ENCODE peak calls at places on chromosome 1, in ten cellular contexts. L, O, I, D, T, F, E, P, U and Z are unnamed samples.

GRCh38 chr1:11647333-11647732 is 6.9 kb downstream of the FBXO2 start:
- DNase-seq in L (no peak), O (no peak), I (no peak), D (no peak), T (no peak), F (no peak), E (no peak), P (no peak), U (no peak), Z (no peak)

GRCh38 chr1:21674957-21675356 is 5.8 kb upstream of the RAP1GAP start:
- DNase-seq in L (no peak), O (no peak), I (no peak), D (no peak), T (no peak), F (no peak), E (no peak), P (no peak), U (no peak), Z (no peak)

GRCh38 chr1:172895050-172895460 is 155.7 kb downstream of the TNFSF18 start:
- DNase-seq in L (no peak), O (no peak), I (peak; percentile 29), D (peak; percentile 52), T (no peak), F (no peak), E (no peak), P (no peak), U (peak; percentile 75), Z (no peak)

GRCh38 chr1:236069796-236070195 is 4.9 kb upstream of the NID1 start:
- DNase-seq in L (no peak), O (no peak), I (no peak), D (no peak), T (no peak), F (no peak), E (no peak), P (no peak), U (no peak), Z (no peak)

GRCh38 chr1:91744973-91745648 is 140.8 kb downstream of the TGFBR3 start:
- DNase-seq in L (no peak), O (no peak), I (no peak), D (peak; percentile 47), T (no peak), F (no peak), E (no peak), P (peak; percentile 36), U (no peak), Z (peak; percentile 83)

GRCh38 chr1:1399870-1400575 is 888 bp upstream of the CCNL2 start:
- DNase-seq in L (no peak), O (no peak), I (no peak), D (peak; percentile 26), T (no peak), F (no peak), E (peak; percentile 65), P (no peak), U (peak; percentile 57), Z (no peak)

GRCh38 chr1:23634840-23635642 is 56.6 kb upstream of the RPL11 start:
- DNase-seq in L (peak; percentile 88), O (peak; percentile 50), I (peak; percentile 49), D (peak; percentile 81), T (peak; percentile 67), F (no peak), E (peak; percentile 87), P (peak; percentile 66), U (peak; percentile 83), Z (peak; percentile 46)

GRCh38 chr1:84944767-84945486 is 51.9 kb upstream of the LPAR3 start:
- DNase-seq in L (peak; percentile 74), O (peak; percentile 73), I (peak; percentile 66), D (peak; percentile 95), T (peak; percentile 94), F (no peak), E (peak; percentile 85), P (peak; percentile 93), U (peak; percentile 94), Z (peak; percentile 85)

GRCh38 chr1:190453550-190453949 is 24.1 kb downstream of the BRINP3 start:
- DNase-seq in L (peak; percentile 16), O (no peak), I (no peak), D (peak; percentile 32), T (no peak), F (no peak), E (no peak), P (peak; percentile 4), U (no peak), Z (no peak)
- TF ChIP-seq CTCF in L (no peak), O (no peak), I (no peak), D (no peak), T (peak; percentile 28), F (peak; percentile 23), E (no peak), P (no peak), U (no peak), Z (no peak)

DNA sequence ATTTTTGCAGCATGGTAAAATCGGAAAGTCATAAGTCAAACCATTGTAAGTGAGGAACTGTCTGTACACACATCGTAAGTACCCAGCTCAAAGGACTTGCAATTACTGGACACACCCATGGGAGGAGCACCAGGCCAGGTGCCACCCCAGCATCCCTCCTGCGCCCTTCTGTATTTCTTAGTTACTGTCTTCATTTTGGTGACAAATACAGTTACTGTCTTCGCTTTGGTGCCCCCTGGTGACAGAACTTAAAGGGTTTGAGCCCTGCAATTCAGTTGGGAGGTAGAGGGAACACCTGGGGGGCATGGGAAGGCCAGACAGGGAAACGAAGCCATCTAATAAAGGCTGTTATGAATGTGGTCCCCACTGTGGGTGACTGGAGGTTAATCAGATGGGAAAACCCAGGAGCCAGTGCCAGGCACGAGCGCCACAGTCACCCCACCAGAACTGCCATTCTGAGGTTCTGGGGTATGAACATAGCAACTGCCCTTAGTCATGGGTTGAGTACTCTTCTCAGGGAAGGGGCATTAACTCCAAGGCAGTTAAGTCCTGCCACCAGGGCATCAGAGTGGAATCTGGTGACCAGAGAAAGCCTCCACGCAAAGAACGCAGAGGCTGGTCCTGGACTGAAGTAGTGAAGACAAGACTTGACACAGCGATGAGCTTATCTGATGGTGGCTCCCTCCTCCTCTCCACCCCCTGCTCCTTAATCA is 612.9 kb downstream of the PTPRU start:
- DNase-seq in L (peak; percentile 26), O (no peak), I (no peak), D (peak; percentile 32), T (peak; percentile 7), F (no peak), E (peak; percentile 88), P (peak; percentile 40), U (peak; percentile 64), Z (peak; percentile 4)
- TF ChIP-seq CTCF in L (peak; percentile 43), O (peak; percentile 63), I (no peak), D (peak; percentile 32), T (peak; percentile 77), F (peak; percentile 65), E (peak; percentile 80), P (peak; percentile 54), U (peak; percentile 48), Z (peak; percentile 51)

GRCh38 chr1:16503494-16503893 is 10.6 kb downstream of the RNU1-1 start:
- DNase-seq in L (no peak), O (no peak), I (no peak), D (no peak), T (no peak), F (no peak), E (no peak), P (no peak), U (no peak), Z (no peak)

GRCh38 chr1:16498573-16499359 is 15.3 kb downstream of the RNU1-1 start:
- DNase-seq in L (peak; percentile 86), O (peak; percentile 20), I (peak; percentile 93), D (peak; percentile 82), T (no peak), F (peak; percentile 94), E (peak; percentile 97), P (peak; percentile 74), U (peak; percentile 87), Z (peak; percentile 57)
- TF ChIP-seq CTCF in L (peak; percentile 5), O (no peak), I (no peak), D (no peak), T (no peak), F (peak; percentile 38), E (peak; percentile 50), P (no peak), U (peak; percentile 10), Z (no peak)

GRCh38 chr1:185652348-185652747 is 81.8 kb upstream of the HMCN1 start:
- DNase-seq in L (no peak), O (no peak), I (no peak), D (peak; percentile 10), T (no peak), F (no peak), E (no peak), P (peak; percentile 20), U (peak; percentile 17), Z (no peak)
- TF ChIP-seq CTCF in L (no peak), O (peak; percentile 13), I (no peak), D (peak; percentile 14), T (peak; percentile 40), F (no peak), E (peak; percentile 60), P (peak; percentile 20), U (peak; percentile 12), Z (no peak)

GRCh38 chr1:231170875-231171274 is 9.0 kb downstream of the TRIM67 start:
- DNase-seq in L (no peak), O (no peak), I (no peak), D (no peak), T (no peak), F (no peak), E (peak; percentile 63), P (no peak), U (no peak), Z (no peak)
- TF ChIP-seq CTCF in L (no peak), O (no peak), I (no peak), D (no peak), T (peak; percentile 36), F (peak; percentile 50), E (peak; percentile 79), P (no peak), U (peak; percentile 3), Z (no peak)

DNA sequence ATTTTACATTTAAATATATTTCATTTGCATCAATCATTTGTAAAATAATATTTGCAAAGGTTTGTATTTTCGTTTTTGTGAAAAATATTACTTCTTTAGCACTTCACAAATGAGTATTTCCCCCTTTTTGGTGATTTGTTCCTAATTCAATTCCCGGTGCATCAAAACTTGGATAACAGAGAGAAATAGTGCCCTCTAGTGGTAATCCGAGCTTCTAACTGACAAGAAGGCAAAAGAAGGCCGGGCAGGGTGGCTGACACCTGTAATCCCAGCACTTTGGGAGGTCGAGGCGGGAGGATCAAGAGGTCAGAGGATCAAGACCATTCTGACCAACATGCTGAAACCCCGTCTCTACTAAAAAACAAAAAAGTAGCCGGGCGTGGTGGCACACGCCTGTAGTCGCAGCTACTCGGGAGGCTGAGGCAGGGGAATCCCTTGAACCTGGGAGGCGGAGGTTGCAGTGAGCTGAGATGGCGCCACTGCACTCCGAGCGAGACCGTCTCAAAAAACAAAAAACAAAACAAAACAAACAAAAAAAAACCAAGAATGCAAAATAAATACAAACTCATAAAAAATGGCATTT is 137.7 kb downstream of the COL11A1 start:
- DNase-seq in L (peak; percentile 41), O (peak; percentile 39), I (no peak), D (peak; percentile 78), T (peak; percentile 8), F (no peak), E (peak; percentile 62), P (peak; percentile 76), U (peak; percentile 70), Z (peak; percentile 30)
- TF ChIP-seq CTCF in L (peak; percentile 75), O (peak; percentile 59), I (no peak), D (peak; percentile 60), T (peak; percentile 74), F (peak; percentile 85), E (peak; percentile 84), P (peak; percentile 67), U (peak; percentile 60), Z (peak; percentile 60)